ENCODE peak calls at places on chromosome 17, in ten cellular contexts. U is NCI-H345; T is T-helper 1 cell; H is GDM1; O is GOT3; K is germinal center; X is stimulated activated CD4-positive, alpha-beta T cell treated with anti-CD3 and anti-CD28 coated beads, Interleukin-1b, Interleukin-23, amount 100 ng/mL, for 1 hour; J is nucleus accumbens; Q is hepatic stellate cell; B is endothelial cell. L is an unnamed sample.
A peak's percentile ranks its signal among the peaks of the same experiment; 100 is the strongest.

GRCh38 chr17:74525781-74526288 is 5.4 kb downstream of the CD300LB start:
- DNase-seq in U (no peak), T (no peak), H (no peak), O (no peak), K (no peak), X (no peak), J (no peak), Q (no peak), B (no peak), L (no peak)

GRCh38 chr17:2485543-2485942 is 26.1 kb downstream of the METTL16 start:
- DNase-seq in U (no peak), T (no peak), H (no peak), O (no peak), K (no peak), X (no peak), J (no peak), Q (no peak), B (no peak), L (no peak)

GRCh38 chr17:8696951-8697745 is 47.5 kb downstream of the CCDC42 start:
- DNase-seq in U (no peak), T (no peak), H (no peak), O (no peak), K (no peak), X (no peak), J (no peak), Q (no peak), B (no peak), L (no peak)

GRCh38 chr17:12977008-12977751 is 40.6 kb downstream of the ELAC2 start:
- DNase-seq in U (no peak), T (no peak), H (no peak), O (no peak), K (no peak), X (no peak), J (no peak), Q (no peak), B (peak; percentile 28), L (no peak)

GRCh38 chr17:76914937-76915336 is 46.7 kb downstream of the MGAT5B start:
- DNase-seq in U (no peak), T (no peak), H (no peak), O (no peak), K (no peak), X (no peak), J (no peak), Q (no peak), B (no peak), L (no peak)

GRCh38 chr17:70622382-70623260 is 453.3 kb downstream of the KCNJ2 start:
- DNase-seq in U (peak; percentile 43), T (no peak), H (peak; percentile 6), O (no peak), K (no peak), X (no peak), J (peak; percentile 27), Q (no peak), B (peak; percentile 74), L (peak; percentile 82)

GRCh38 chr17:44187131-44187899 is 543 bp downstream of the TMUB2 start:
- DNase-seq in U (no peak), T (no peak), H (no peak), O (no peak), K (peak; percentile 83), X (no peak), J (no peak), Q (no peak), B (no peak), L (no peak)

GRCh38 chr17:5078106-5079028 is at the start of gene ZFP3:
- DNase-seq in U (peak; percentile 76), T (peak; percentile 45), H (no peak), O (no peak), K (peak; percentile 89), X (peak; percentile 42), J (peak; percentile 51), Q (peak; percentile 87), B (peak; percentile 9), L (peak; percentile 86)

GRCh38 chr17:78892936-78893379 is 10.0 kb downstream of the CEP295NL start:
- DNase-seq in U (no peak), T (no peak), H (no peak), O (no peak), K (no peak), X (no peak), J (no peak), Q (no peak), B (no peak), L (no peak)

GRCh38 chr17:81844327-81844851 is 9.5 kb upstream of the PPP1R27 start:
- DNase-seq in U (no peak), T (no peak), H (no peak), O (no peak), K (no peak), X (no peak), J (no peak), Q (no peak), B (no peak), L (no peak)

GRCh38 chr17:42541041-42541833 is 5.2 kb downstream of the NAGLU start:
- DNase-seq in U (no peak), T (no peak), H (no peak), O (no peak), K (no peak), X (no peak), J (no peak), Q (no peak), B (no peak), L (no peak)

GRCh38 chr17:17553217-17554195 is 38.0 kb downstream of the PEMT start:
- DNase-seq in U (no peak), T (no peak), H (no peak), O (no peak), K (no peak), X (no peak), J (no peak), Q (no peak), B (no peak), L (no peak)

GRCh38 chr17:63478814-63479494 is 2.1 kb downstream of the ACE start:
- DNase-seq in U (peak; percentile 68), T (peak; percentile 74), H (peak; percentile 61), O (peak; percentile 47), K (peak; percentile 86), X (peak; percentile 49), J (no peak), Q (peak; percentile 99), B (peak; percentile 88), L (peak; percentile 92)

GRCh38 chr17:20206068-20206467 is 196.9 kb downstream of the SPECC1 start:
- DNase-seq in U (no peak), T (no peak), H (no peak), O (no peak), K (no peak), X (no peak), J (no peak), Q (no peak), B (no peak), L (peak; percentile 78)

GRCh38 chr17:65171753-65172152 is 34.6 kb downstream of the RGS9 start:
- DNase-seq in U (no peak), T (no peak), H (peak; percentile 59), O (no peak), K (no peak), X (no peak), J (no peak), Q (no peak), B (peak; percentile 35), L (no peak)

GRCh38 chr17:35540589-35541404 is 3.3 kb upstream of the SLFN12L start:
- DNase-seq in U (no peak), T (no peak), H (peak; percentile 54), O (no peak), K (peak; percentile 40), X (no peak), J (no peak), Q (peak; percentile 19), B (no peak), L (no peak)

GRCh38 chr17:40534431-40535189 is 30.7 kb downstream of the CCR7 start:
- DNase-seq in U (no peak), T (no peak), H (no peak), O (no peak), K (no peak), X (no peak), J (no peak), Q (no peak), B (no peak), L (no peak)

GRCh38 chr17:33447090-33447489 is 154.0 kb upstream of the ASIC2 start:
- DNase-seq in U (no peak), T (no peak), H (no peak), O (no peak), K (no peak), X (no peak), J (no peak), Q (no peak), B (no peak), L (no peak)

GRCh38 chr17:59347975-59348391 is 16.5 kb downstream of the YPEL2 start:
- DNase-seq in U (no peak), T (no peak), H (no peak), O (no peak), K (no peak), X (no peak), J (no peak), Q (no peak), B (no peak), L (no peak)

GRCh38 chr17:17792143-17792550 is 44.6 kb downstream of the SREBF1 start:
- DNase-seq in U (no peak), T (no peak), H (no peak), O (no peak), K (no peak), X (no peak), J (no peak), Q (no peak), B (no peak), L (no peak)

GRCh38 chr17:60863892-60864673 is 186.4 kb downstream of the BCAS3 start:
- DNase-seq in U (no peak), T (no peak), H (peak; percentile 8), O (no peak), K (no peak), X (no peak), J (no peak), Q (peak; percentile 11), B (no peak), L (no peak)

GRCh38 chr17:72422505-72423285 is 301.9 kb downstream of the SOX9 start:
- DNase-seq in U (no peak), T (no peak), H (no peak), O (peak; percentile 28), K (peak; percentile 24), X (no peak), J (no peak), Q (peak; percentile 91), B (no peak), L (peak; percentile 70)

GRCh38 chr17:77429985-77430752 is 289.4 kb downstream of the SEC14L1 start:
- DNase-seq in U (peak; percentile 30), T (peak; percentile 73), H (peak; percentile 45), O (peak; percentile 74), K (peak; percentile 76), X (peak; percentile 81), J (peak; percentile 23), Q (peak; percentile 98), B (peak; percentile 91), L (peak; percentile 84)

GRCh38 chr17:43021739-43022512 is at the start of gene VAT1:
- DNase-seq in U (peak; percentile 85), T (peak; percentile 55), H (peak; percentile 46), O (no peak), K (peak; percentile 79), X (peak; percentile 43), J (peak; percentile 59), Q (peak; percentile 92), B (peak; percentile 83), L (peak; percentile 68)

GRCh38 chr17:76659928-76660614 is 16.5 kb upstream of the ST6GALNAC1 start:
- DNase-seq in U (no peak), T (no peak), H (no peak), O (no peak), K (no peak), X (no peak), J (no peak), Q (no peak), B (no peak), L (no peak)

GRCh38 chr17:29012535-29012934 is 6.7 kb upstream of the SEZ6 start:
- DNase-seq in U (no peak), T (no peak), H (no peak), O (no peak), K (no peak), X (no peak), J (no peak), Q (no peak), B (no peak), L (no peak)

GRCh38 chr17:2101448-2102257 is 46.8 kb downstream of the HIC1 start:
- DNase-seq in U (no peak), T (peak; percentile 28), H (peak; percentile 12), O (no peak), K (no peak), X (no peak), J (no peak), Q (no peak), B (no peak), L (no peak)

GRCh38 chr17:6374271-6374691 is 60.6 kb downstream of the AIPL1 start:
- DNase-seq in U (peak; percentile 22), T (no peak), H (no peak), O (no peak), K (no peak), X (no peak), J (no peak), Q (no peak), B (no peak), L (no peak)

L was measured in posterior cingulate gyrus.